ENCODE peak calls at places on chromosomes 3 and 15, in six cellular contexts. I is tibial nerve, P is aorta, K is MM.1S, A is OCI-LY7, L is pancreas. S is an unnamed sample.

GRCh38 chr3:158743664-158744566 is 11.7 kb upstream of the RARRES1 start:
- DNase-seq in L (no peak), K (no peak), P (no peak), A (no peak), I (no peak), S (no peak)

GRCh38 chr3:111538687-111539086 is 3.3 kb upstream of the CD96 start:
- DNase-seq in A (no peak), K (no peak), I (no peak), L (no peak), P (no peak), S (no peak)

GRCh38 chr3:165195226-165195625 is 958 bp downstream of the SLITRK3 start:
- DNase-seq in K (no peak), I (no peak), P (no peak), L (no peak), A (no peak), S (no peak)

GRCh38 chr3:10637342-10637741 is 132.0 kb upstream of the ATP2B2 start:
- DNase-seq in P (no peak), L (no peak), A (no peak), K (no peak), I (no peak), S (no peak)

GRCh38 chr15:30953183-30953582 is 38.2 kb downstream of the MTMR10 start:
- DNase-seq in P (no peak), A (no peak), I (no peak), L (no peak), K (no peak), S (no peak)

GRCh38 chr3:30607032-30607833 is 832 bp downstream of the TGFBR2 start:
- DNase-seq in A (peak; percentile 90), I (peak; percentile 51), L (peak; percentile 86), K (peak; percentile 69), P (peak; percentile 84), S (peak; percentile 52)

GRCh38 chr3:28326458-28326926 is 22.0 kb upstream of the ZCWPW2 start:
- DNase-seq in L (no peak), I (no peak), P (no peak), A (no peak), K (peak; percentile 89), S (peak; percentile 23)

GRCh38 chr3:149388714-149389417 is 11.4 kb upstream of the TM4SF1 start:
- DNase-seq in I (no peak), K (no peak), A (no peak), L (no peak), P (no peak), S (no peak)

GRCh38 chr15:32669870-32670623 is 28.5 kb downstream of the SCG5 start:
- DNase-seq in K (no peak), A (no peak), L (no peak), P (no peak), I (peak; percentile 33), S (no peak)

GRCh38 chr15:25093455-25094029 is 138.8 kb downstream of the SNRPN start:
- DNase-seq in L (no peak), K (no peak), P (no peak), I (no peak), A (no peak), S (no peak)

GRCh38 chr3:114660124-114660523 is 366.3 kb downstream of the TIGIT start:
- DNase-seq in A (no peak), K (no peak), P (peak; percentile 47), I (no peak), L (no peak), S (no peak)
- H3K27ac ChIP-seq in A (no peak overlapping the region), K (no peak overlapping the region), P (peak overlapping the region; percentile 57), I (no peak overlapping the region), L (no peak overlapping the region), S (no peak overlapping the region)

GRCh38 chr3:133408961-133409360 is 9.1 kb downstream of the BFSP2 start:
- DNase-seq in L (no peak), P (no peak), K (no peak), A (no peak), I (no peak), S (no peak)

GRCh38 chr3:133404925-133405324 is 5.1 kb downstream of the BFSP2 start:
- DNase-seq in I (no peak), P (no peak), L (no peak), K (no peak), A (no peak), S (no peak)

GRCh38 chr3:133410191-133410892 is 10.5 kb downstream of the BFSP2 start:
- DNase-seq in L (no peak), A (no peak), I (no peak), K (no peak), P (no peak), S (no peak)

GRCh38 chr3:133412511-133413165 is 12.8 kb downstream of the BFSP2 start:
- DNase-seq in I (no peak), P (no peak), K (no peak), A (no peak), L (no peak), S (no peak)

DNA sequence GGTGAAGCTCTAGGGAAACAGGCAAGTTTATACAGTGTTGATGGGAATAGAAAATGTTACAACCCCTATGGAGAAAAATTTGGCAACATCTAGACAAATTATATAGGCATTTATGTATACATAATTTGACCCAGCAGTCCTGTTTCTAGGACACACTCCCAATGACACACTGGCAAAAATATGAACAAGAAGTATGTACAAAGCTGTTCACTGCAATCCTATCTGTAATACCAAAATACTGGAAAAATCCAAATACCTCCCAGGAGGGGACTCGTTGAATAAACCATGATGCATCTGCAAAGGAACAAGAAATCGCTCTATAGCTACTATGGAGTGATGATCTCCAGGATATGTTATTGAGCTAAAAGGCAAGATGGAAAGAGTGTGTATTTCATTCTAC is 8.5 kb downstream of the BFSP2 start:
- DNase-seq in L (no peak), I (no peak), K (no peak), P (no peak), A (no peak), S (no peak)
- H3K27ac ChIP-seq in L (no peak overlapping the region), I (no peak overlapping the region), K (no peak overlapping the region), P (no peak overlapping the region), A (no peak overlapping the region), S (no peak overlapping the region)

GRCh38 chr15:77538793-77539487 is 93.8 kb downstream of the LINGO1 start:
- DNase-seq in L (peak; percentile 96), I (no peak), A (no peak), P (no peak), K (no peak), S (no peak)
- H3K27ac ChIP-seq in L (peak overlapping the region; percentile 13), I (no peak overlapping the region), A (peak overlapping the region; percentile 93), P (no peak overlapping the region), K (no peak overlapping the region), S (no peak overlapping the region)

DNA sequence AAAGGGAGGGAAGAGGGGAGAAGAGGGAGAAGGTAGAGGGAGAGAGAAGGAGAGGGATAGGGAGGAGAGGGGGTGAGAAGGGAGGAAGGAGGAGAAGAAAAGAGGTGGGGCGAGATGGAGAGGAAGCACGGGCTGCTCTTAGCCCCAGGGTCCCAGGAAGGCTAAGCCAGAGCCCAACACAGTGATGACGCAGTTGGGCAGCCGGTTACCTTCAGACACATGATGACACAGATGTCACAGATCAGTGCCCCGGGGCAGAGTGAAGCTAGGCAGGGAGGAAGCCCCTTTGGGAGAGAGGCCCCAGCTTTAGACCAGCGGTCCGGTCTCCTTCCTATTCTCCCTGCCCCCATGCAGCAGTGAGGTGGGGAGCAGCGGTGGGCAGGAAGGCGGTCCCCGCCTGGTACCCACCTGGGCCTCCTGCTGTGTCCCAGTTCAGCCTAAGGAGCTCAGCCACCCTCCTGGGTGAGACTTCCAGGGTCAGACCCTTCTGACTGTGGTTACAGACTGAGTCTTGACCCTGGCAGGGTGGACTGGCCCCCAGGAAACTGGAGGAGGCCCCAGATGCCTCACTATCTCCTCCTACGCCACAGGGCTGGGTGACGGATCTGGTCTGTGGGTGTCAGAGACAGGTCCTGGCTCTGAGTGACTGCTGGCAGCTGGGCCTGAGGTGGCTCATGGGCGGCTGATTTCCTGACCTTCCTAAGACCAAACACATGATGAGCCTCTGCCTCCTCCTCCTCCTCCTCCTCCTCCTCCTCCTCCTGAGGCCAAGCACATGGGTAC is 38.8 kb upstream of the LINGO1 start:
- DNase-seq in I (no peak), P (no peak), K (no peak), A (peak; percentile 16), L (peak; percentile 31), S (no peak)
- H3K27ac ChIP-seq in I (no peak overlapping the region), P (no peak overlapping the region), K (no peak overlapping the region), A (no peak overlapping the region), L (no peak overlapping the region), S (no peak overlapping the region)

S was measured in effector memory CD4-positive, alpha-beta T cell.